ENCODE peak calls at places on chromosomes 13 and 19, in five cellular contexts. H, P, K, V and O are unnamed samples.

GRCh38 chr19:7550987-7551761 is 15.7 kb downstream of the PNPLA6 start:
- DNase-seq in K (peak), P (peak), V (peak), H (peak), O (no peak)

GRCh38 chr19:17830567-17831418 is 9.5 kb upstream of the INSL3 start:
- DNase-seq in K (peak), V (no peak), P (peak), H (peak), O (no peak)

GRCh38 chr13:78431328-78431727 is 172.0 kb downstream of the POU4F1 start:
- DNase-seq in P (no peak), H (no peak), K (no peak), V (no peak), O (no peak)

GRCh38 chr13:67230774-67231480 is 791 bp upstream of the PCDH9 start:
- DNase-seq in H (peak), V (peak), P (peak), K (peak), O (no peak)

GRCh38 chr19:7926021-7926726 is at the start of gene CTXN1:
- DNase-seq in K (peak), V (peak), H (peak), P (peak), O (peak)

GRCh38 chr19:57406516-57407123 is 4.3 kb upstream of the ZNF17 start:
- DNase-seq in H (peak), P (peak), V (peak), K (peak), O (peak)

GRCh38 chr19:33221641-33222040 is 4.0 kb downstream of the SLC7A10 start:
- DNase-seq in K (no peak), H (no peak), V (no peak), P (no peak), O (no peak)

GRCh38 chr19:43371909-43372308 is 18.4 kb downstream of the CD177 start:
- DNase-seq in H (no peak), K (no peak), V (no peak), P (no peak), O (no peak)

GRCh38 chr19:3151563-3152430 is 16.0 kb downstream of the GNA15 start:
- DNase-seq in K (peak), P (no peak), V (no peak), H (no peak), O (no peak)

GRCh38 chr19:31328238-31328637 is 21.0 kb downstream of the TSHZ3 start:
- DNase-seq in P (no peak), V (no peak), H (no peak), K (no peak), O (no peak)

GRCh38 chr19:4597975-4598671 is 38.6 kb upstream of the SEMA6B start:
- DNase-seq in P (no peak), V (no peak), H (no peak), K (no peak), O (no peak)

GRCh38 chr19:7540761-7541480 is 5.4 kb downstream of the PNPLA6 start:
- DNase-seq in P (no peak), H (peak), K (peak), V (no peak), O (no peak)

GRCh38 chr19:41774515-41774980 is 19.2 kb downstream of the CEACAM6 start:
- DNase-seq in P (no peak), H (no peak), V (no peak), K (no peak), O (no peak)

GRCh38 chr13:73754727-73755292 is 379.4 kb downstream of the KLF12 start:
- DNase-seq in H (no peak), V (no peak), K (peak), P (peak), O (no peak)

GRCh38 chr19:18160792-18161690 is 8.1 kb downstream of the PIK3R2 start:
- DNase-seq in P (peak), V (peak), H (peak), K (peak), O (peak)

GRCh38 chr13:112828756-112829155 is 138.9 kb downstream of the ATP11A start:
- DNase-seq in K (no peak), P (no peak), H (no peak), V (no peak), O (no peak)

GRCh38 chr19:11479470-11480080 is 1.3 kb downstream of the ELAVL3 start:
- DNase-seq in P (no peak), V (peak), H (no peak), K (no peak), O (no peak)

GRCh38 chr19:34386645-34387445 is 17.4 kb upstream of the PDCD2L start:
- DNase-seq in P (no peak), K (no peak), H (no peak), V (no peak), O (no peak)

GRCh38 chr13:107138468-107138867 is 570.5 kb upstream of the ARGLU1 start:
- DNase-seq in K (no peak), P (peak), H (no peak), V (no peak), O (no peak)
- TF ChIP-seq CTCF in K (no peak), P (no peak), H (no peak), V (no peak), O (no peak)

GRCh38 chr19:40714519-40715299 is 2.0 kb downstream of the COQ8B start:
- DNase-seq in V (peak), K (peak), P (peak), H (peak), O (peak)
- TF ChIP-seq CTCF in V (peak), K (no peak), P (no peak), H (peak), O (no peak)

GRCh38 chr13:48138270-48138669 is 43.4 kb upstream of the MED4 start:
- DNase-seq in K (no peak), V (no peak), P (no peak), H (no peak), O (no peak)
- TF ChIP-seq CTCF in K (no peak), V (no peak), P (no peak), H (no peak), O (no peak)

DNA sequence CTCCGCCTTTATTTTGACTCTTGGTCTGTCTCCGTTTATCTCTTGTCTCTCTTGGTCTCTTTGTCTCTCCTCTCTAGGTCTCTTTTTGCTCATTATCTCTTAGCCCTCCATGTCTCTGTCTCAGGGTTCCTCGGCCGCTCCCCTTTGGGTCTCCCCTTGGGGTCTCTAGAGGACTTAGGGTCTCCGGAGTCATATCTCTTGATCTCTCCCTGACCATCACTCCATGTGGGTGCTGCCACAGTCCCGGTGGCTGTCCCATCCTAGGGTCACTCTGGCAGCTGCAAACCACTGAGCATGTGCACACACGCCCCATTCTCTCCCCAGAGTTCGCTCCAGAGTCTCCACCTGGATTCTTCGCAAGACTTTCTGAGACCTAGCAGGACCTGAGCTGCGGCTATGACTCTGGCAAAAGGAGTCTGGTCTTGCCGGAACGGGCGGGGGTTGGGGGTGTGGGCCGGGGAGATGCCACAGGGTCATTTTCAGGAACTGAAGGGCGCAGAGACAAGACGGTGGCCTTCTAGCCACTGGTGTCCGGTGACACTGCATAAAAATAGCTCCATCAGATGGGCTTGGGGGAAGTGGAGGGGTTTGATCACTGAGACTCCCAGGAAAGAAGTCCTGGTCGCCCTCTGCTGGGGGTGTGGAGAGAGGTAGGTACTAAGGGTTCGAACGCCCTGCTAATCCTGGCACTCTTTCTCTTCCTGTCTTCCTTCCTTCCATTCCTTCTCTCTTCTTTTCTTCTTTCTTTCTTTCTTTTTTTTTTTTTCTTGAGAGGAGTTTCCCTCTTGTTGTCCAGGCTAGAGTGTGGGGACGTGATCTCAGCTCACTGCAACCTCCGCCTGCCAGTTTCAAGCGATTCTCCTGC is 1.2 kb upstream of the KCNA7 start:
- DNase-seq in V (no peak), P (no peak), H (no peak), K (no peak), O (no peak)
- TF ChIP-seq CTCF in V (peak), P (peak), H (no peak), K (peak), O (no peak)

DNA sequence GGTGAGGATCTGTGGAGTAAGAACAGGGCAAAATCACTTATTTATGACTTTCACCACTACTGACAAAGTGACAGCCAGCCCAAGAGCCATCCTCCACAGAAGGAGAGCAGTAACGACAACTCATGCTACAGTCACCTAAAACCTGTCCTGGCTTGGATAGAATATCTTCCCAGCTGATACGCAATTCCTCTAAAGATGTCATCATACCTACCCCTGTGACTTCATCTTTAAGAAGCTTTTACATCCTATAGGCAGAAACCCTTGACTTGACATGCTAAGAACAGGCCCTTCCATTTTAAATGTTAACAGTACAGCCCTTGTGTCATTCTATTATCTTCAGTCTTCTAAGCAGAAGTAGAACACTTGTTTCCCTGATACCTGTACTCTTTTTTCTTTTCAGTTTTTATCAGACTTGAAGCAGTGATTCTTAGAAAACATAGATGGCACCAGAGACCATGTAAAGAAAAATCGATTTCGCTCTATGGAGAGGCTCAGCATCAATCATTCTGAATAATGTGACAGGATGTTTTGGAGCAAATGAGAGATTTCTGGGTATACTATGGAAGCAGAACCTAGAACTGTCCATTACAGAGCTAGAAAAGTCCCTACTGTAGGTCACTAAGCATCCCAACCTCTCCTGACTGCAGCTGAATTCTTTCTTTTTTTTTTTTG is 20.1 kb downstream of the STOML3 start:
- DNase-seq in P (no peak), H (no peak), V (no peak), K (no peak), O (no peak)
- TF ChIP-seq CTCF in P (no peak), H (no peak), V (no peak), K (no peak), O (no peak)

GRCh38 chr19:40279120-40279551 is 6.0 kb downstream of the AKT2 start:
- DNase-seq in H (no peak), K (peak), P (peak), V (peak), O (no peak)
- TF ChIP-seq CTCF in H (no peak), K (no peak), P (no peak), V (no peak), O (no peak)

DNA sequence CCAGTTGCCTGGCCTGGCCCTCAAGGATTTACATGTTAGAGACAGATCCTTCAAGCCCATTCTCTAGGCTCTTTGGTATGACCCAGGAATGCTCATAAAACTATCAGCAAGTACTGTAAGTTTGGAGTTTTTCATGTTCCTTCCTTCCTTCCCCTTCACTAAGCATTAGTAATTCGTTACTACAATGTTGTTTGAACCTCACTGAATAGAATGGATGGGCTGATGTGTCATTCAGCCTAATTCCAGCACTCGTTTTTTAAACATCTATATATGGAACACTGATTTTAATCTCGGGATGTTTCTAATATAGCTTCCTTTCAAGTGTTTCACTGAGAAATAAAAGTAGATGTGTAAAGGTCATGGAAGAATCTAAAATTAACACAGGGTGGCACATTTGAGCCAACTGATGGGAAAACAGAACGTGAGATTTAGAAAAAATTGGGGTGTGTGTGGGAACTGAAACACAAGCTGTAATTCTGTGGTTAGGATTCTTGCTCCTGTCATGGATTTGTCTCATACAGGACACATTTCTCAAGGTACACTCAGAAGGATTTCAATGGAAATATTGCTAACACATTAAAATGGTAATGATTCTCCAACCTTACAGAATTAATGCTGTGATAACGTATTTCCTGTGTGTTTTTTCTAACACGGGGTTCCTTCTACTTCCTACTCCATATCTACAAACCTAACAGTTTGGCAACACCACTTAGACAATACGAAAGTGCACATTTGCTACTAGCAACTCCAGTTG is 93.4 kb downstream of the FLT1 start:
- DNase-seq in V (no peak), K (peak), P (peak), H (no peak), O (no peak)
- TF ChIP-seq CTCF in V (no peak), K (no peak), P (no peak), H (no peak), O (no peak)

GRCh38 chr19:35757231-35757748 is 461 bp upstream of the HSPB6 start:
- DNase-seq in P (peak), H (peak), K (peak), V (peak), O (peak)

GRCh38 chr19:35756373-35757230 is at the start of gene HSPB6:
- DNase-seq in H (peak), K (peak), V (peak), P (peak), O (no peak)

GRCh38 chr19:35755550-35756371 is 1.1 kb downstream of the HSPB6 start:
- DNase-seq in K (peak), H (peak), V (peak), P (peak), O (peak)

GRCh38 chr19:35759697-35760096 is 1.7 kb downstream of the PROSER3 start:
- DNase-seq in V (no peak), H (no peak), P (no peak), K (no peak), O (no peak)

DNA sequence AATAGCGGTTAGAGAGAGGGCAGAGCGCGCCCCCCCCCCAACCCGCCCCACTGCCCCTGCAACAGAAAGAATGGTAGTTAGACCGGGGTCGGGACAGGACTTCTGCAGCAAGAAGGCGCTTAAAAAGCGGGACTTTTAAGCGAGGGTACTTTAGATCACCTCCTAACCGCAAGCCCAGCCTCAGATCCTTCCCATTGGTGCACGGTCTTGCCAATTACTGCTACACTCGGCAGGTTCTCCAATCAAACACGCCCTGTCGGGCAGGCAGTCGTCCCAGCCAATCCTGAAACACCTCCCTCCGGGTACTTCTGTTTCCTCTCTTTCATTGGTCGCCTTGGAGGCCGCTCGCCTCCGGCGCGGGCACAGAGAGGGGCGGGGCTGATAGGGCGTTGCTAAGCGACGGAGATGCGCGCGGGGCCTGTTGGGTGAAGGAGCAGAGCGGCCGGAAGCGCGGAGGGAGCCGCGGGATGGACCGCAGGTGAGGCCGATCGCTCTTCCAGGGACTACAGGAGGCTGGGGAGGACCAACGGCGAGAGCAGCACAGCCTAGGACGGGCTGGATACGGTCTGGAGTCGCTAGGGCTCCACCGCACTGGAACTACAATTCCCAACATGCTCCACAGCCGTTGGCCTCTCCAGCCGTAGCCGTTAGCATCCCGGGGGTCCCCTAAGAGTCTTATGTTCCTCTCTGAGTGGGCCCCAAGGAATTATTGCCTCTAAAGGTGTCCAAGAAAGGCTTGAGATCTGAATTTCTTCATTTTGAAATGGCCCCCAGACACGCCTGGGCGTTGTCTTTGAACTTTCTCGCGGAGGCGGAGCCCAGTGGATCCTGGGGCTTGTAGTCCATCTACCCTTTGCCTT is at the start of gene PROSER3:
- DNase-seq in K (peak), V (peak), P (peak), H (peak), O (peak)
- TF ChIP-seq CTCF in K (no peak), V (no peak), P (no peak), H (no peak), O (no peak)

DNA sequence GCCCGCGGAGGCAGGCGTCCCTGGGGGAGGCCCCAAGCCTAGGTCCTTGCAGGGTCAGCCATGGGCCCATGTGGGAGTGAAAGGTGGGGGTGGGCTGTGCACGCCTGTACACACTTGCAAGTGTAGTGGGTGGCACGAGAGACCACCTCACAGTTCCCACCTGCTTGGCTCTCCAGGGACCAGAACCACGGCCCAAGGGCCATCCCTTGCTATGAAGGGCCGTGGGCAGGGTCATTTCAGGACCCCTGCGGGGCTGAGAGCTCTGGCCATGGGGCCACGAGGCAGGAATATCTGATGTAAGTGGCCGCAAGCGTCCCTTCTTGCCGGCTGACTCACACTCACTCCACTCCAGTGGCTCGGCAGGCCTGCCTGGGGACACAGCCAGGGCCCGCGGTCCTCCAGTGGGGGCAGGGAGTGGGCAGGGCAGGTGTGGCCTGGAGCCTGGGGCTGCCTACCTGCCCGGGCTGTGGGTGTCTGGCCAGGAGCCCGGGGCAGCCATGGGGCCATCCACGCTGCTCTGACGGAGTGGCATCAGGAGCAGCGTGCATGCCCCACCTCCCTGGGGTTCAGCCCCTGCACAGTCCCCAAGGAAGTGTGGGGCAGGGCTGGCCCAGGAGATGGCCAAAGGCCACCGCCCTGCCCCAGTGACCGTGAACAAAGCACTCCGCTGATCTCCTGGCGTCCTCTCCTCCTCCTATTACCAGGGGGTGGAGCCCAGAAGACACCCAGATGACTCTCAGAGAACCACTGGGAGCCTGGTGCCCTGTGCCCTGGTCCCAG is 8.6 kb upstream of the MKNK2 start:
- DNase-seq in H (peak), K (peak), P (peak), V (no peak), O (no peak)
- TF ChIP-seq CTCF in H (no peak), K (no peak), P (no peak), V (no peak), O (no peak)